ENCODE peak calls at places on chromosomes 5 and 9, in six cellular contexts. B, M, A, L, G and U are unnamed samples.

GRCh38 chr5:115386657-115387056 is 90.2 kb upstream of the CCDC112 start:
- DNase-seq in L (no peak), A (no peak), M (no peak), G (no peak), B (no peak), U (no peak)

GRCh38 chr9:8224381-8224791 is 424.8 kb upstream of the DMAC1 start:
- DNase-seq in L (no peak), B (no peak), M (no peak), A (no peak), G (peak), U (no peak)

GRCh38 chr9:130920233-130920632 is 18.8 kb downstream of the FIBCD1 start:
- DNase-seq in A (no peak), B (no peak), G (no peak), M (no peak), L (no peak), U (no peak)

GRCh38 chr9:70291446-70291845 is 32.7 kb downstream of the SMC5 start:
- DNase-seq in A (no peak), G (no peak), M (no peak), L (no peak), B (no peak), U (no peak)

GRCh38 chr5:172052454-172053236 is 46.2 kb upstream of the FBXW11 start:
- DNase-seq in A (no peak), L (no peak), B (no peak), G (peak), M (no peak), U (no peak)

GRCh38 chr9:89154651-89155336 is 23.8 kb downstream of the SHC3 start:
- DNase-seq in L (no peak), B (no peak), G (peak), A (no peak), M (no peak), U (peak)

GRCh38 chr9:8613346-8613825 is 813.8 kb upstream of the DMAC1 start:
- DNase-seq in M (no peak), B (no peak), A (no peak), G (no peak), L (no peak), U (no peak)

GRCh38 chr9:121821326-121821725 is 169.9 kb downstream of the DAB2IP start:
- DNase-seq in L (no peak), A (no peak), G (no peak), M (peak), B (no peak), U (no peak)

GRCh38 chr5:132228241-132229035 is 785 bp upstream of the P4HA2 start:
- DNase-seq in L (no peak), A (no peak), G (no peak), M (peak), B (no peak), U (no peak)

GRCh38 chr9:122580360-122580759 is 2.8 kb downstream of the OR1L8 start:
- DNase-seq in B (no peak), L (no peak), M (no peak), A (peak), G (no peak), U (no peak)

GRCh38 chr9:81410201-81410600 is 279.1 kb downstream of the TLE1 start:
- DNase-seq in G (peak), L (no peak), A (peak), M (no peak), B (no peak), U (no peak)